ENCODE peak calls at places on chromosomes 12 and 14, in four cellular contexts. One of them, this sample, is unnamed.

GRCh38 chr12:116539361-116539771 is 19.8 kb upstream of the MAP1LC3B2 start:
- DNase-seq in NCI-H2081: no peak
- DNase-seq in hippocampal formation: no peak
- DNase-seq in GM23248: peak; percentile 57
- DNase-seq in this sample: peak; percentile 39

GRCh38 chr12:64631197-64631596 is 20.9 kb downstream of the RASSF3 start:
- DNase-seq in NCI-H2081: no peak
- DNase-seq in hippocampal formation: no peak
- DNase-seq in GM23248: no peak
- DNase-seq in this sample: no peak

GRCh38 chr12:24820872-24821271 is 128.0 kb downstream of the BCAT1 start:
- DNase-seq in NCI-H2081: no peak
- DNase-seq in hippocampal formation: no peak
- DNase-seq in GM23248: peak; percentile 59
- DNase-seq in this sample: peak; percentile 81

GRCh38 chr14:50770586-50770985 is 60.4 kb downstream of the NIN start:
- DNase-seq in NCI-H2081: no peak
- DNase-seq in hippocampal formation: no peak
- DNase-seq in GM23248: no peak
- DNase-seq in this sample: no peak

GRCh38 chr12:57893460-57894353 is 47.2 kb upstream of the CTDSP2 start:
- DNase-seq in NCI-H2081: peak; percentile 67
- DNase-seq in hippocampal formation: peak; percentile 79
- DNase-seq in GM23248: peak; percentile 94
- DNase-seq in this sample: peak; percentile 97

GRCh38 chr12:70241845-70242244 is 1.4 kb upstream of the CNOT2 start:
- DNase-seq in NCI-H2081: no peak
- DNase-seq in hippocampal formation: no peak
- DNase-seq in GM23248: no peak
- DNase-seq in this sample: no peak

GRCh38 chr14:104352493-104353220 is 214.3 kb downstream of the KIF26A start:
- DNase-seq in NCI-H2081: no peak
- DNase-seq in hippocampal formation: no peak
- DNase-seq in GM23248: no peak
- DNase-seq in this sample: no peak

GRCh38 chr12:109741970-109742372 is 28.3 kb downstream of the FAM222A start:
- DNase-seq in NCI-H2081: no peak
- DNase-seq in hippocampal formation: no peak
- DNase-seq in GM23248: no peak
- DNase-seq in this sample: no peak

GRCh38 chr12:15278816-15279658 is 43.3 kb upstream of the PTPRO start:
- DNase-seq in NCI-H2081: peak; percentile 75
- DNase-seq in hippocampal formation: no peak
- DNase-seq in GM23248: peak; percentile 88
- DNase-seq in this sample: peak; percentile 94

GRCh38 chr14:80215756-80216581 is 4.7 kb upstream of the DIO2 start:
- DNase-seq in NCI-H2081: peak; percentile 2
- DNase-seq in hippocampal formation: no peak
- DNase-seq in GM23248: peak; percentile 57
- DNase-seq in this sample: peak; percentile 71

GRCh38 chr12:121711925-121712461 is 559 bp upstream of the TMEM120B start:
- DNase-seq in NCI-H2081: no peak
- DNase-seq in hippocampal formation: no peak
- DNase-seq in GM23248: peak; percentile 67
- DNase-seq in this sample: peak; percentile 33

This sample was measured in fibroblast of the aortic adventitia.